ENCODE peak calls at places on chromosomes 5 and 9, in five cellular contexts. V is heart left ventricle, B is right lobe of liver, O is stomach, E is A549. H is an unnamed sample.

GRCh38 chr5:149429839-149430721 is 51.0 kb upstream of the IL17B start:
- DNase-seq in V (peak), E (no peak), B (peak), O (no peak), H (no peak)

GRCh38 chr5:89900346-89900745 is 509.2 kb downstream of the CETN3 start:
- DNase-seq in E (no peak), O (no peak), V (no peak), B (no peak), H (no peak)

GRCh38 chr5:167030500-167031120 is 1260.8 kb upstream of the WWC1 start:
- DNase-seq in V (no peak), E (peak), B (no peak), O (no peak), H (no peak)

GRCh38 chr9:133677126-133678010 is 41.2 kb downstream of the DBH start:
- DNase-seq in O (no peak), V (no peak), E (no peak), B (peak), H (no peak)

GRCh38 chr9:101387871-101388506 is 3.2 kb upstream of the BAAT start:
- DNase-seq in B (no peak), O (no peak), V (no peak), E (peak), H (no peak)

GRCh38 chr5:8953016-8953415 is 592.9 kb downstream of the SEMA5A start:
- DNase-seq in E (no peak), O (no peak), B (no peak), V (no peak), H (no peak)

GRCh38 chr5:10427978-10428377 is 13.7 kb upstream of the ROPN1L start:
- DNase-seq in E (no peak), O (no peak), B (no peak), V (no peak), H (no peak)

GRCh38 chr9:88957526-88957925 is 33.7 kb upstream of the S1PR3 start:
- DNase-seq in E (peak), V (no peak), O (no peak), B (no peak), H (no peak)

GRCh38 chr9:118931941-118932340 is 437.3 kb downstream of the BRINP1 start:
- DNase-seq in V (no peak), E (no peak), O (no peak), B (no peak), H (no peak)

GRCh38 chr5:53389093-53389492 is 91.3 kb upstream of the FST start:
- DNase-seq in B (no peak), O (no peak), E (no peak), V (no peak), H (no peak)

GRCh38 chr5:139898981-139899380 is 103.4 kb downstream of the PSD2 start:
- DNase-seq in O (no peak), E (no peak), V (no peak), B (no peak), H (no peak)

GRCh38 chr9:113958556-113958955 is 82.4 kb downstream of the ZNF618 start:
- DNase-seq in E (no peak), B (no peak), O (no peak), V (no peak), H (no peak)

GRCh38 chr9:32431940-32432555 is 47.6 kb downstream of the ACO1 start:
- DNase-seq in O (peak), V (peak), E (peak), B (no peak), H (peak)

GRCh38 chr9:79028101-79028500 is 543.7 kb upstream of the TLE4 start:
- DNase-seq in O (no peak), V (no peak), E (peak), B (no peak), H (no peak)

GRCh38 chr5:151016700-151017099 is 3.7 kb upstream of the GPX3 start:
- DNase-seq in V (no peak), E (no peak), B (peak), O (no peak), H (peak)

GRCh38 chr9:107875571-107875980 is 386.0 kb upstream of the KLF4 start:
- DNase-seq in V (no peak), E (no peak), B (no peak), O (no peak), H (no peak)

GRCh38 chr5:167777746-167778145 is 513.7 kb upstream of the WWC1 start:
- DNase-seq in B (no peak), V (no peak), O (no peak), E (no peak), H (no peak)

GRCh38 chr5:1294839-1295649 is at the start of gene TERT:
- DNase-seq in E (peak), B (no peak), V (no peak), O (peak), H (no peak)

GRCh38 chr9:132644251-132644650 is 25.5 kb downstream of the DDX31 start:
- DNase-seq in V (no peak), B (no peak), O (no peak), E (peak), H (no peak)

GRCh38 chr5:4563400-4563799 is 576.7 kb upstream of the ADAMTS16 start:
- DNase-seq in V (no peak), E (peak), O (no peak), B (no peak), H (no peak)

GRCh38 chr9:34961574-34962480 is 3.7 kb downstream of the PHF24 start:
- DNase-seq in V (no peak), E (peak), B (no peak), O (no peak), H (no peak)

GRCh38 chr9:136599811-136600660 is 54.2 kb upstream of the NOTCH1 start:
- DNase-seq in O (no peak), E (no peak), V (no peak), B (no peak), H (no peak)

GRCh38 chr5:157603333-157604190 is 28.0 kb upstream of the ADAM19 start:
- DNase-seq in E (peak), B (no peak), V (no peak), O (no peak), H (no peak)
- H3K27ac ChIP-seq in E (peak), B (no peak), V (no peak), O (no peak), H (no peak)

GRCh38 chr9:126722252-126722921 is 82.5 kb upstream of the ZBTB43 start:
- DNase-seq in E (peak), B (peak), V (peak), O (peak), H (peak)

GRCh38 chr9:126723807-126724172 is 81.0 kb upstream of the ZBTB43 start:
- DNase-seq in V (no peak), B (no peak), E (no peak), O (no peak), H (no peak)

GRCh38 chr9:126724226-126724625 is 80.6 kb upstream of the ZBTB43 start:
- DNase-seq in B (no peak), V (no peak), E (no peak), O (no peak), H (no peak)

GRCh38 chr9:126721531-126722098 is 83.2 kb upstream of the ZBTB43 start:
- DNase-seq in V (no peak), B (no peak), O (no peak), E (no peak), H (no peak)

GRCh38 chr9:126722922-126723806 is 81.7 kb upstream of the ZBTB43 start:
- DNase-seq in V (no peak), B (no peak), E (no peak), O (peak), H (peak)
- TF ChIP-seq POLR2A in V (no peak), B (no peak), E (no peak), O (no peak), H (no peak)

GRCh38 chr5:179906795-179907569 is 715 bp downstream of the TBC1D9B start:
- DNase-seq in O (peak), V (no peak), B (no peak), E (no peak), H (peak)
- H3K27ac ChIP-seq in O (peak), V (peak), B (no peak), E (peak), H (peak)

DNA sequence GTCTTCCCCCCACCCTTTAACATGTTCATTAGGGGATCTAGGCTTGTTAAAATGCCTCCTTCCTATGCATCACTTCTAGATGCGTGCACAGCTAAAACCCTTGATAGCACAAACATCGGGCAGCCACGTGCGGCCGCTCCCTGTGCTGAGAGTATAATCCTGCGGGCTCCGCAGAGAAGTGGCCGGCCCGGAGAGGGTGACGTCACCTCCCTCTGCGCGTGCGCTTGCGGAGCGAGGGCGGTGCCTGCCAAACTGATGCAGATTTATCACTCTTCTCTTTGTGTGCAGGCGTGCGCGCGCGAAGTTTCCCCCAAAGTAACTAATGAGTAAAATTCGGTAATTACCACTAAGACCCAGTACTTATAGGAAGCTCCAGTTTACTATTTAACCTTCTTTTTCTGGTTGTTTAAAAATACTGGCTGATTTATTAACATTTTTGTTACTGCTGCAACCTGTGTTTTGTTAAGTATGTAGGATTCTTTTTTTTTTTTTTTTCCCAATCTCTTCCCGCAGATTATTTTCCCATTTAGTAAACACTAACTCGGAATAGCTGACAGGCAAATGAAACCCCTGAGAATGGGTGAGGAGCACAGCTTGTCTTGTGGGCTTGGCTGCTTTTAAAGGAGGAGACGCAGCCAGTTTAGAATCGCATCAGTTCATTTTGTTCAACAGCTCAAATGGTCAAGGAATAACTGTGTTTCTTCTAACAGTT is 121.6 kb downstream of the TRIO start:
- DNase-seq in O (peak), E (peak), V (peak), B (peak), H (peak)
- TF ChIP-seq POLR2A in O (no peak), E (peak), V (no peak), B (peak), H (peak)

DNA sequence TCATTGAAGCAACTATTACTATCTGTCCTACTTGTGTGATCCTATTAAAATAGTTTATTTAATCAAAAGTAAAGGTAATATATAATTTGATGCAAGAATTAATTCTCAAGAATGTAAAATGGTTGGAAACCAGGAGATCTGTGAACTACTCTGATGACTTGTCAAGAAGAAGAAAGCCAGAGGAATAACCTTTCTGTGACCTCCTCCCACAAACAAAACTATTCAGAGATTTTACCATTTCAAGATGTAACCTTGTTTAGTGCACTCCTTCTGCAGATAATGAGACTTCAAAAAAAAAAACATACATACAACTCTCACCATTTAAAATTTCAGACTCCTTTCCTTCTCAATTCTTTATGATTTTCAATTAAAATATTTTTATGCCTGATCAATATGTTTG is 79.5 kb downstream of the RFX3 start:
- DNase-seq in V (no peak), E (no peak), B (no peak), O (no peak), H (no peak)
- H3K27ac ChIP-seq in V (no peak), E (no peak), B (no peak), O (no peak), H (no peak)

GRCh38 chr9:93451762-93452709 is 551 bp downstream of the FAM120A start:
- DNase-seq in E (peak), O (peak), V (peak), B (peak), H (peak)

GRCh38 chr9:93452710-93453046 is 703 bp downstream of the FAM120AOS start:
- DNase-seq in E (no peak), O (peak), V (peak), B (no peak), H (peak)

GRCh38 chr9:93453047-93453914 is at the start of gene FAM120AOS:
- DNase-seq in E (peak), B (peak), V (peak), O (peak), H (peak)

GRCh38 chr9:93447642-93448041 is 3.8 kb upstream of the FAM120A start:
- DNase-seq in E (no peak), O (no peak), B (no peak), V (no peak), H (no peak)

GRCh38 chr9:93450817-93451761 is at the start of gene FAM120A:
- DNase-seq in V (peak), B (peak), E (peak), O (peak), H (peak)
- TF ChIP-seq POLR2A in V (no peak), B (peak), E (peak), O (no peak), H (peak)

DNA sequence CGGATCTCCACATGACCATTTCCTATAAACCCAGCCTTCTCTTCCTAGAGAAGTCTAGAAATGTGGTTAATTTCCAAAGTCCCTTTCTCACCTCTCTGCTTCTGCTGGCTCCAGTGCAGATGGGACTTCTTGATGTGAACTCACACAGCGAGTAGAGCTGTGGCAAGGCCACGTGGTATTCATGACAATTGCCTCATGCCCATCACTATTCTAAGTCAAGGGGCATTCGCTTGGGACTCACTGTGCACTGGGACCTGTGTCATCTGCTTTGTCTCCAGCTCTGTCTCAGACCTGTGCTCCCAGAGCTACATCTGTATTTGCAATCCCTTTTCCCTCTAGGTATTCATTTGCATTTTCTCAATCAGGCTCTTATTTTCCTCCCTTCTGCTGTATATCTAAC is 6.2 kb downstream of the CD180 start:
- DNase-seq in O (no peak), B (no peak), E (no peak), V (no peak), H (no peak)
- H3K27ac ChIP-seq in O (no peak), B (no peak), E (no peak), V (no peak), H (no peak)

GRCh38 chr9:131476777-131477345 is 25.9 kb upstream of the POMT1 start:
- DNase-seq in E (no peak), O (no peak), B (peak), V (peak), H (no peak)
- TF ChIP-seq POLR2A in E (no peak), O (no peak), B (no peak), V (no peak), H (no peak)

GRCh38 chr5:96196890-96197289 is 235.2 kb upstream of the ELL2 start:
- DNase-seq in B (no peak), V (no peak), O (no peak), E (no peak), H (no peak)

GRCh38 chr5:96195053-96195452 is 233.4 kb upstream of the ELL2 start:
- DNase-seq in O (no peak), B (no peak), V (no peak), E (no peak), H (no peak)

GRCh38 chr5:96196407-96196806 is 234.8 kb upstream of the ELL2 start:
- DNase-seq in V (no peak), B (no peak), O (no peak), E (no peak), H (no peak)

GRCh38 chr5:96198673-96199072 is 234.4 kb downstream of the PCSK1 start:
- DNase-seq in O (no peak), E (no peak), B (no peak), V (no peak), H (no peak)

DNA sequence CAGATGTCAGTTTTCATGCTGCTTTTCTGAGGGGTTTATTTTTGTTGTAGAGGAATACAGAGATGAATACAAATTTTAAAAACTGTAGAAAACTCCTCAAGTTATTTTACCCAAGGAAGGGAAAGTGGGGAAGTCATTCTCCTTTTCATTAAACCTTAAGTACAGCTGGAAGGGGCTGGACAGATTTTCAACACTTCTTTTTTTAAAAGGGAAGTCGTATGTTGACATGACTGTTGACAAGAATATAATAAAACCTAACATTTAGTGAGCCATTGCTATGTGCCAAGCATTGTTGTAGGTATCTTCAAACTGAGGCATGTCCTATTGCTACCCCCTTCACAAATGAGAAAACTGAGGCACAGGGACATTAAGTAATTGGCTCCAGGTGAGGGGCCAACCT is 235.7 kb downstream of the PCSK1 start:
- DNase-seq in E (no peak), V (no peak), B (no peak), O (no peak), H (no peak)
- H3K27ac ChIP-seq in E (peak), V (no peak), B (peak), O (no peak), H (no peak)

GRCh38 chr9:131394464-131395026 is 659 bp downstream of the PRRC2B start:
- DNase-seq in V (peak), E (no peak), O (peak), B (peak), H (no peak)
- TF ChIP-seq POLR2A in V (no peak), E (no peak), O (no peak), B (peak), H (no peak)